ENCODE peak calls at places on chromosome 17, in four cellular contexts. J is GM23248, I is fibroblast of lung, W is neural progenitor cell. N is an unnamed sample. For H3K36me3, the result is how much of the 10 kb centered on the place peaks cover.

GRCh38 chr17:72604518-72604917 is 483.7 kb downstream of the SOX9 start:
- DNase-seq in J (no peak), I (no peak), W (no peak), N (no peak)

GRCh38 chr17:76000016-76000754 is 470 bp upstream of the CDK3 start:
- DNase-seq in J (peak), I (peak), W (peak), N (no peak)

GRCh38 chr17:65278050-65278819 is 141.1 kb downstream of the RGS9 start:
- DNase-seq in J (peak), I (peak), W (peak), N (peak)

GRCh38 chr17:48745381-48746275 is 17.1 kb upstream of the HOXB13 start:
- DNase-seq in J (no peak), I (no peak), W (peak), N (no peak)

GRCh38 chr17:82003411-82004381 is 19.0 kb downstream of the CENPX start:
- DNase-seq in J (peak), I (peak), W (no peak), N (peak)

GRCh38 chr17:35889818-35890773 is 9.9 kb upstream of the CCL5 start:
- DNase-seq in J (peak), I (peak), W (peak), N (peak)

GRCh38 chr17:18859256-18859655 is 1.3 kb downstream of the PRPSAP2 start:
- DNase-seq in J (peak), I (peak), W (peak), N (no peak)

GRCh38 chr17:82318772-82319606 is 1.6 kb upstream of the CD7 start:
- DNase-seq in J (no peak), I (no peak), W (no peak), N (no peak)

GRCh38 chr17:66365204-66365524 is 62.8 kb downstream of the PRKCA start:
- DNase-seq in J (no peak), I (no peak), W (peak), N (no peak)

GRCh38 chr17:37519241-37519985 is 29.7 kb downstream of the DUSP14 start:
- DNase-seq in J (peak), I (no peak), W (no peak), N (no peak)

GRCh38 chr17:41775394-41776226 is 10.9 kb downstream of the JUP start:
- DNase-seq in J (no peak), I (no peak), W (peak), N (peak)

GRCh38 chr17:49515196-49515770 is 20.2 kb downstream of the NGFR start:
- DNase-seq in J (peak), I (peak), W (peak), N (peak)

GRCh38 chr17:73089918-73090317 is 2.6 kb downstream of the SLC39A11 start:
- DNase-seq in J (no peak), I (no peak), W (no peak), N (no peak)

DNA sequence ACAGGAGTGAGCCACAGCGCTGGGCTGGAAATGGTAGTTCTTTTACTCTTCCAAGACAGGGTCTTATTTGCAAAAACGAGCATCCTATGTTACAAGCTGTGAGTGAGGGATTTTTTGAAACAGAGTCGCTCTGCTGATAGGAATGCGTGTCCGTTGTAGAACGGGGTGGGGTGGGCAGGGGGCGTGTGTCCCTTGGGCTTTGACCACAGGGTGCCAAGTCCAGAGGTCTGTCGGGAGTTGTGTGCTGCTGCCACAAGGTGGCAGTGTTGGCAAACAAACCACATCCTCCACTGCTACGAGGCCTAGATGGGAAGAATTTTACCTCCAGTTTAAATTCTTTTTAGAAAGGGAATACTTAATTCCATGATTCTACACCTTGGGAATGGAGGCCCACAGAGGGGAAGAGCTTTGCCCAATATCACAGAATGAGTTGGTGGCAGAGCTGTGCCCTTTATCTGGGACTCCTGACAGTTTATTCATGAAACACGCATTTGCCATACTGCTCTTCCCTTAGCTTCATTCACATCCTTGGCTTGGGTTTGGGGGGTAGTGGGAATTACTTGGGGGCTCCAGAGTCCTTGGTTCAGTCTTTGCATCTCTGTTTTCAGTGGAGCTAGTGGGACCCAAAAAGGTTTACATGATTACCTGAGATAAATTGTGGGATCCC is 30.6 kb upstream of the ETV4 start:
- DNase-seq in J (peak), I (peak), W (peak), N (peak)
- H2AFZ ChIP-seq in J (no peak), I (no peak), W (peak), N (no peak)

GRCh38 chr17:696412-696811 is 18.2 kb downstream of the VPS53 start:
- DNase-seq in J (no peak), I (no peak), W (no peak), N (no peak)

GRCh38 chr17:697682-698081 is 17.0 kb downstream of the VPS53 start:
- DNase-seq in J (no peak), I (no peak), W (no peak), N (no peak)

GRCh38 chr17:692116-692515 is 22.5 kb downstream of the VPS53 start:
- DNase-seq in J (peak), I (no peak), W (no peak), N (peak)

GRCh38 chr17:691423-691822 is 23.2 kb downstream of the VPS53 start:
- DNase-seq in J (peak), I (no peak), W (no peak), N (peak)

DNA sequence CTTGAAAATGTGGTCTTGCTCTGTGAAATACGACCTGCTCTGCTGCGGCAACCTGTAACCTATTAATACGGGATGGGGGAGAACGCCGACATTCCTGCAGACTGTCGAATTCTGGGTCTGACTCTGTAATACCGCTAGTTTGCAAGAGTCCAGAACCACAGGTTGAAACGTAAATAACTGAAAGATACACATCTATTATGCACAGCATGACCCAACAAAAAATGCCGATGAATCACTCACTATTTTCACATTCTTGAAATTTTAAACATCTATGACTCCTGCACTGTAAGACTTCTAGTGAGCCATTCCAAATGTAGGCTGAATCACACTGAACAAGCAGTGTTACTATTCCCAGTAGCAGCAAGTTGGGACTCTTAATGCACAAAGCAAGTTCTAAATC is 20.4 kb downstream of the VPS53 start:
- DNase-seq in J (peak), I (peak), W (no peak), N (peak)
- H3K36me3 ChIP-seq in J (under half), I (under half), W (under half), N (under half)

DNA sequence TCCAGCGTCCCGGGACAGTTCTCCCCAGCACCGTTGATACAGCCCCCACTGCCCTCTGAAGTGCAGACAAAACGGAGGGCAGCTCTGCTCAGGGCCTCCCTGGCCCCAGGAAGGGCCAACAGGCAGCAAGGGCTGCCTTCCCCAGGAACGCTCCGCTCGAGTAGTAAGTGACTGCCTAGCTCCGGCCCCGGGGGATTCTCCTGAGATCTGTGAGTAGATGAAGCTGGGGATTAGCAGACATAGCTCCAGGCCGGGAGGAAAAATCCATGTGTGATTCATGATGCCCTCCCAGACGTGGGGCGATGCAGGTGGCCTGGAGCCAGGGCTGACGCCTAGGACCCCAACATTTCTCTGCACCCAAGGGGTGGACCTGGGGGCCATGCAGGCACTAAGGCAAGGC is 85.3 kb downstream of the ENGASE start:
- DNase-seq in J (no peak), I (no peak), W (peak), N (no peak)
- H2AFZ ChIP-seq in J (no peak), I (no peak), W (no peak), N (no peak)

GRCh38 chr17:21177854-21178600 is 35.9 kb downstream of the TMEM11 start:
- DNase-seq in J (no peak), I (no peak), W (no peak), N (no peak)

GRCh38 chr17:21174719-21175118 is 39.2 kb downstream of the TMEM11 start:
- DNase-seq in J (peak), I (no peak), W (no peak), N (no peak)

GRCh38 chr17:21174186-21174585 is 39.8 kb downstream of the TMEM11 start:
- DNase-seq in J (no peak), I (no peak), W (no peak), N (no peak)

GRCh38 chr17:21176996-21177395 is 37.0 kb downstream of the TMEM11 start:
- DNase-seq in J (no peak), I (no peak), W (no peak), N (no peak)

DNA sequence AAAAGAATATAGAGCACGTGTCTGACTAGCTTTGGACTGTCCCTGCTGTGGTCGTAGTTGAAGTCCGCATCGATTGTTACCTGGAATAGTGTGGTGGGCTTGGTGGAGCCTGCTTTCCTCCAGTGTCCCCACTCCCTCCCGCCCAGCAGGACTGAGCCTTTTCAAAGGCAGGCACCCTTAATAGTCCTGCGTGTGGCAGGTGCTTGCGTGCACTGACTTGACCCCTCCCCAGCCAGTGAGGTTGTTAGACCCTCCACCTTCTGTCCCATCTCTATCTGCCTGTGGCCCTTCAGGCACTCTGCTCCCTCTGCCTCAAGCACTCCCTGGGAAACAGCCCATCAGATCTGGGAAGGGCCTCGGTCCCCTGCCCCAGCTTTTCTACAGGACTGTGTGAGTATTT is 36.6 kb downstream of the TMEM11 start:
- DNase-seq in J (no peak), I (no peak), W (no peak), N (no peak)
- H3K36me3 ChIP-seq in J (under half), I (under half), W (under half), N (under half)

GRCh38 chr17:31074772-31075538 is 19.8 kb upstream of the NF1 start:
- DNase-seq in J (peak), I (no peak), W (peak), N (peak)

GRCh38 chr17:31068291-31068690 is 26.5 kb upstream of the NF1 start:
- DNase-seq in J (peak), I (peak), W (peak), N (peak)

GRCh38 chr17:31078290-31078689 is 16.5 kb upstream of the NF1 start:
- DNase-seq in J (no peak), I (no peak), W (no peak), N (peak)

GRCh38 chr17:31072186-31072585 is 22.6 kb upstream of the NF1 start:
- DNase-seq in J (peak), I (no peak), W (peak), N (peak)

GRCh38 chr17:31073411-31073810 is 21.4 kb upstream of the NF1 start:
- DNase-seq in J (no peak), I (no peak), W (no peak), N (no peak)
- H2AFZ ChIP-seq in J (no peak), I (peak), W (no peak), N (peak)

N was measured in mammary epithelial cell.